ENCODE peak calls at places on chromosomes 4 and X, in six cellular contexts. I is mesenchymal stem cell, S is H1, E is IMR-90, C is H9, P is neuronal stem cell. R is an unnamed sample.

GRCh38 chr4:65340382-65341109 is 329.7 kb downstream of the EPHA5 start:
- DNase-seq in P (no peak), C (no peak), I (no peak), E (no peak), S (no peak), R (no peak)

GRCh38 chrX:31993635-31994034 is 921.8 kb upstream of the FTHL17 start:
- DNase-seq in C (no peak), E (peak; percentile 0), P (no peak), I (peak; percentile 1), S (no peak), R (no peak)

GRCh38 chr4:180766903-180767302 is 1476.3 kb upstream of the TENM3 start:
- DNase-seq in C (no peak), E (no peak), P (no peak), I (no peak), S (no peak), R (no peak)

GRCh38 chr4:19167321-19167720 is 1084.4 kb upstream of the SLIT2 start:
- DNase-seq in S (no peak), E (no peak), P (no peak), I (no peak), C (no peak), R (no peak)

GRCh38 chrX:107206697-107207065 is 270 bp downstream of the DNAAF6 start:
- DNase-seq in E (no peak), P (no peak), I (no peak), S (no peak), C (no peak), R (no peak)

GRCh38 chrX:123083924-123084323 is 100.2 kb upstream of the GRIA3 start:
- DNase-seq in E (no peak), S (no peak), P (no peak), C (no peak), I (no peak), R (no peak)

GRCh38 chr4:102263024-102263787 is 82.1 kb downstream of the SLC39A8 start:
- DNase-seq in P (peak; percentile 41), I (peak; percentile 65), S (no peak), E (peak; percentile 28), C (no peak), R (peak; percentile 43)

GRCh38 chr4:32119907-32120306 is 1399.7 kb downstream of the PCDH7 start:
- DNase-seq in P (no peak), C (no peak), E (no peak), I (no peak), S (no peak), R (no peak)

GRCh38 chrX:47802589-47802988 is 34.1 kb upstream of the ZNF81 start:
- DNase-seq in E (peak; percentile 8), S (no peak), I (no peak), C (no peak), P (no peak), R (no peak)

GRCh38 chrX:45781901-45782553 is 581.4 kb upstream of the DIPK2B start:
- DNase-seq in I (peak; percentile 78), C (no peak), S (no peak), P (no peak), E (peak; percentile 84), R (peak; percentile 39)

GRCh38 chr4:147683172-147683571 is 791 bp downstream of the PRMT9 start:
- DNase-seq in C (no peak), I (peak; percentile 57), E (peak; percentile 32), S (no peak), P (no peak), R (peak; percentile 53)

GRCh38 chrX:132877954-132878536 is 80.4 kb downstream of the HS6ST2 start:
- DNase-seq in I (no peak), E (no peak), P (no peak), C (peak; percentile 53), S (no peak), R (no peak)

GRCh38 chr4:75254745-75255144 is 259.5 kb downstream of the RCHY1 start:
- DNase-seq in P (no peak), C (no peak), I (peak; percentile 77), E (no peak), S (no peak), R (peak; percentile 6)

GRCh38 chrX:16870861-16871584 is 861 bp upstream of the RBBP7 start:
- DNase-seq in I (peak; percentile 20), P (peak; percentile 5), S (peak; percentile 61), C (peak; percentile 73), E (no peak), R (peak; percentile 17)

GRCh38 chr4:16079046-16079445 is 4.8 kb downstream of the PROM1 start:
- DNase-seq in S (no peak), E (peak; percentile 7), P (no peak), I (peak; percentile 56), C (no peak), R (no peak)

GRCh38 chr4:16082038-16082423 is 1.8 kb downstream of the PROM1 start:
- DNase-seq in P (no peak), S (no peak), I (no peak), E (no peak), C (no peak), R (no peak)

GRCh38 chr4:16085822-16086221 is 2.0 kb upstream of the PROM1 start:
- DNase-seq in P (no peak), E (no peak), I (no peak), S (no peak), C (no peak), R (no peak)

GRCh38 chr4:16082424-16083216 is 1.2 kb downstream of the PROM1 start:
- DNase-seq in S (peak; percentile 88), I (peak; percentile 43), P (peak; percentile 82), C (peak; percentile 90), E (no peak), R (peak; percentile 63)

DNA sequence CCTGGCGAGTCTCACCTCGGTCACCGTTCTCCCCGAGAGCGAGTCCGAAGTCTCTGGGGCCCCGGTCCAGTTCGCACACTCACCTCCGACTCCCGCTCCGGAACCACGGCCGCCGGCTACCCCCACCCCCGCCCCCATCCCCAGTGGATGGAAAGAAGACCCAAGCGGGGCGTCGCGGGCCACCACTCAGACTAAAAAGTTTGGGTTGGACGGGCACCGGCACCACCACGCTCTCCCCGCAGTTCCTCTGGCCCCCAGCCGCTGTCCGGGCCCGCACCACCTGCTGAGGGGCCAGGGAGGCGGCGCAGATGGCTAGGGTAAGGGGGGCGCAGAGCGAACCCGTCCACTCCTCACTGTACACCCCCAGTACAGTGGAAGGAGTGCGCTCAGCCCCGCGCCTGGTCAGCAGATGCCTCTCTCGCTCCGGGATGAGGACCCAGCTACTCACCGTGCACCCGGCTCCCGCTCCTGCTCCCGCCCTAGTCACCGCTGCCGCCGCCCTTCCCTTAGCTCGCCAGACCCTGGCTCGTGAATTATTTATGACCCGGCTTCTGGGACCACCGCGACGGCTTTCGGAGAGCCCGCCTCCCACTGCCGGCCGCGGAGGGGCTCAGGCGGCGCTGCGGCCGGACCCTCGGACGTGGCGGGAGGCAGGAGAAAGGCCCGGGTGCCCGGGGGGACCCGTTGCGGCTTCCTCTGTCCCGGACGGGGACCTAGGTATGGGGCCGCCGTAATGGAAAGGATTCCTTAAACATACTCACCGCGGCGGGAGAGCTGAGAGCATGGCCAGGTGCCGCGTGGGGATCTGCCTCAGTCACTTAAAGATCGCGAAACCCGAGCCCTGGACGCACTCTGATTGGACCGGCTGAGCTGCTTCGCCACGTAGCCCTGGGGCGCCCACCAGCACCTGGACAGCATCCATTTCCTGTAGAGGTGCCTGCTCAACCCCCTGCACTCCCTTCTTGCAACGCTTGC is at the start of gene PROM1:
- DNase-seq in E (no peak), S (peak; percentile 76), P (peak; percentile 50), I (no peak), C (peak; percentile 83), R (peak; percentile 36)
- H3K23ac ChIP-seq in E (no peak within 1 kb of the TSS), S (no peak within 1 kb of the TSS), P (peak within 1 kb of the TSS; percentile 86), I (no peak within 1 kb of the TSS), C (no peak within 1 kb of the TSS), R (no peak within 1 kb of the TSS)

DNA sequence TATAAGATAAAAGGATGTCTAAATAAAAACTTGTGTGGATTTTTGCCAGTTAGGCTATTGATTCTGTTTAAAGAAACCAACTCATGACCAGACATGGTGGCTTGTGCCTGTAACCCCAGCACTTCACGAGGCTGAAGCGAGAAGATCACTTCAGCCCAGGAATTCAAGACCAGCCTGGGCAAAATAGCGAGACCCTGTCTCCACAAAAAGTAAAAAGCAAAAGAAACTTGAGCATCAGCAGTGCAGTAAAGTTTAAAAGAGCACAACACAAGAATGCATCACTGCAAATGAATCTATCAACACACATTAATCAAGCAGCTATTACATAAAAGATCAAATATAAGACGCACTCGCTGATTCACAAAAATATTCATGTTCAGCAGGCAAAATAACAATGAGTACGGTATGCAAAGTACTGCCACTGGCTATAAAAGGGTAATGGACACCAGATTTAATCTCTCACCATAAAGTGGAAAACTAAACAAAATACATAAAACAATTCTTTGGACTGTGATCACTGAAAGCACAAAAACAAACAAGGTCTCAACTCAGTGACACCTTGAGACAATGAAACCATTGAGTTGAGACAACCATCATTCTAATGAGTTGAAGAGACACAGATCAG is 41.3 kb downstream of the LRBA start:
- DNase-seq in P (no peak), C (no peak), S (no peak), E (no peak), I (no peak), R (no peak)
- H3K18ac ChIP-seq in P (no peak overlapping the region), C (no peak overlapping the region), S (no peak overlapping the region), E (no peak overlapping the region), I (no peak overlapping the region), R (no peak overlapping the region)

GRCh38 chr4:156329779-156330178 is 376.1 kb upstream of the CTSO start:
- DNase-seq in P (no peak), C (no peak), S (no peak), I (no peak), E (peak; percentile 24), R (no peak)

GRCh38 chr4:156330436-156331031 is 376.9 kb upstream of the CTSO start:
- DNase-seq in I (no peak), S (no peak), P (no peak), E (no peak), C (no peak), R (no peak)

GRCh38 chr4:156336516-156336915 is 382.9 kb upstream of the CTSO start:
- DNase-seq in C (no peak), P (no peak), E (no peak), S (no peak), I (no peak), R (no peak)

DNA sequence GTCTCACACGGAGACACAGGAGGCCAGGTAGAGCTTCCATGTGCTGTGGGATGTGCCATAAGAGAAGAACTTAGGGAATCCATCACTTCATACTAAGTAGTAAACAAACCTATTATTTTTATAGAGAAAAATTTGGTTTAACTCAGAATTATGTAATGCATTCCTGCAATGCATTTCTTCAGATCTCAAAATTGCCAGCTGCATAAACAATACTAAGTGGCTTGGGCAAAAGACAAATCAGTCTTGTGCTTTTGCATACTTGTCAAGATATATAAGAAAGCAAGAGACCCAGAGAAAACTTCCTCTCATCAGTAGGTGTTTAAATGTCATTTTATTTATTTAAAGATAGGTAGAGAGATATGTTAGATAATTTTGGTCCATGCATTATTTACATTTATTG is 382.1 kb upstream of the CTSO start:
- DNase-seq in E (no peak), P (no peak), S (no peak), C (no peak), I (no peak), R (no peak)
- H3K14ac ChIP-seq in E (no peak overlapping the region), P (no peak overlapping the region), S (no peak overlapping the region), C (no peak overlapping the region), I (no peak overlapping the region), R (no peak overlapping the region)

GRCh38 chr4:88158360-88159136 is at the start of gene ABCG2:
- DNase-seq in P (peak; percentile 54), I (peak; percentile 90), S (peak; percentile 80), C (peak; percentile 78), E (peak; percentile 75), R (peak; percentile 53)

GRCh38 chr4:88162636-88163035 is 4.2 kb upstream of the ABCG2 start:
- DNase-seq in S (no peak), I (no peak), E (no peak), C (no peak), P (peak; percentile 76), R (no peak)

GRCh38 chr4:88158038-88158359 is 440 bp downstream of the ABCG2 start:
- DNase-seq in E (no peak), I (no peak), S (no peak), C (no peak), P (no peak), R (no peak)

GRCh38 chr4:88163286-88163685 is 4.8 kb upstream of the ABCG2 start:
- DNase-seq in C (no peak), I (no peak), P (peak; percentile 20), E (no peak), S (no peak), R (no peak)

GRCh38 chr4:88159137-88159725 is 792 bp upstream of the ABCG2 start:
- DNase-seq in S (no peak), I (no peak), C (peak; percentile 84), P (no peak), E (no peak), R (peak; percentile 67)
- H3K23ac ChIP-seq in S (no peak overlapping the region), I (no peak overlapping the region), C (no peak overlapping the region), P (no peak overlapping the region), E (peak overlapping the region; percentile 87), R (no peak overlapping the region)